ENCODE peak calls at places on chromosome 20, in four cellular contexts. One of them, this sample, is unnamed. For H3K27me3 and H3K4me1, the result is how much of the 10 kb centered on the place peaks cover.

GRCh38 chr20:8851446-8851845 is 217.4 kb upstream of the PLCB4 start:
- DNase-seq in tibial nerve: no peak
- DNase-seq in CD8-positive, alpha-beta memory T cell: no peak
- DNase-seq in small intestine: no peak
- DNase-seq in this sample: no peak

GRCh38 chr20:4435210-4435609 is 286.5 kb upstream of the PRND start:
- DNase-seq in tibial nerve: no peak
- DNase-seq in CD8-positive, alpha-beta memory T cell: no peak
- DNase-seq in small intestine: no peak
- DNase-seq in this sample: no peak

GRCh38 chr20:4160761-4161305 is 145.5 kb upstream of the RNF24 start:
- DNase-seq in tibial nerve: no peak
- DNase-seq in CD8-positive, alpha-beta memory T cell: no peak
- DNase-seq in small intestine: no peak
- DNase-seq in this sample: no peak

GRCh38 chr20:63589261-63590217 is 15.5 kb upstream of the HELZ2 start:
- DNase-seq in tibial nerve: no peak
- DNase-seq in CD8-positive, alpha-beta memory T cell: no peak
- DNase-seq in small intestine: no peak
- DNase-seq in this sample: no peak

GRCh38 chr20:11261533-11262000 is 587.8 kb upstream of the JAG1 start:
- DNase-seq in tibial nerve: no peak
- DNase-seq in CD8-positive, alpha-beta memory T cell: no peak
- DNase-seq in small intestine: no peak
- DNase-seq in this sample: no peak

GRCh38 chr20:60238992-60239655 is 280.9 kb downstream of the CDH26 start:
- DNase-seq in tibial nerve: no peak
- DNase-seq in CD8-positive, alpha-beta memory T cell: no peak
- DNase-seq in small intestine: no peak
- DNase-seq in this sample: no peak

GRCh38 chr20:41362748-41363140 is 3.9 kb downstream of the EMILIN3 start:
- DNase-seq in tibial nerve: no peak
- DNase-seq in CD8-positive, alpha-beta memory T cell: no peak
- DNase-seq in small intestine: no peak
- DNase-seq in this sample: no peak

GRCh38 chr20:31595654-31596411 is 9.3 kb upstream of the ID1 start:
- DNase-seq in tibial nerve: peak
- DNase-seq in CD8-positive, alpha-beta memory T cell: no peak
- DNase-seq in small intestine: peak
- DNase-seq in this sample: peak

GRCh38 chr20:64022671-64023070 is 13.3 kb upstream of the C20orf204 start:
- DNase-seq in tibial nerve: no peak
- DNase-seq in CD8-positive, alpha-beta memory T cell: no peak
- DNase-seq in small intestine: no peak
- DNase-seq in this sample: no peak

GRCh38 chr20:4788314-4788713 is 66.6 kb downstream of the PRND start:
- DNase-seq in tibial nerve: no peak
- DNase-seq in CD8-positive, alpha-beta memory T cell: no peak
- DNase-seq in small intestine: no peak
- DNase-seq in this sample: no peak

GRCh38 chr20:48131581-48131980 is 346.3 kb upstream of the SULF2 start:
- DNase-seq in tibial nerve: no peak
- DNase-seq in CD8-positive, alpha-beta memory T cell: no peak
- DNase-seq in small intestine: no peak
- DNase-seq in this sample: no peak

GRCh38 chr20:46118481-46119020 is 437 bp downstream of the CD40 start:
- DNase-seq in tibial nerve: peak
- DNase-seq in CD8-positive, alpha-beta memory T cell: no peak
- DNase-seq in small intestine: peak
- DNase-seq in this sample: peak

GRCh38 chr20:51788822-51789221 is 13.5 kb downstream of the SALL4 start:
- DNase-seq in tibial nerve: no peak
- DNase-seq in CD8-positive, alpha-beta memory T cell: no peak
- DNase-seq in small intestine: no peak
- DNase-seq in this sample: no peak

GRCh38 chr20:58893355-58894151 is 41.0 kb downstream of the GNAS start:
- DNase-seq in tibial nerve: no peak
- DNase-seq in CD8-positive, alpha-beta memory T cell: no peak
- DNase-seq in small intestine: peak
- DNase-seq in this sample: no peak

GRCh38 chr20:64119301-64119680 is 11.9 kb upstream of the NPBWR2 start:
- DNase-seq in tibial nerve: no peak
- DNase-seq in CD8-positive, alpha-beta memory T cell: no peak
- DNase-seq in small intestine: no peak
- DNase-seq in this sample: no peak

GRCh38 chr20:40741507-40742106 is 52.6 kb upstream of the MAFB start:
- DNase-seq in tibial nerve: peak
- DNase-seq in CD8-positive, alpha-beta memory T cell: no peak
- DNase-seq in small intestine: peak
- DNase-seq in this sample: no peak

GRCh38 chr20:63497946-63498935 is 642 bp downstream of the EEF1A2 start:
- DNase-seq in tibial nerve: no peak
- DNase-seq in CD8-positive, alpha-beta memory T cell: no peak
- DNase-seq in small intestine: no peak
- DNase-seq in this sample: no peak

GRCh38 chr20:21509597-21510331 is 4.1 kb downstream of the NKX2-2 start:
- DNase-seq in tibial nerve: no peak
- DNase-seq in CD8-positive, alpha-beta memory T cell: no peak
- DNase-seq in small intestine: no peak
- DNase-seq in this sample: no peak

DNA sequence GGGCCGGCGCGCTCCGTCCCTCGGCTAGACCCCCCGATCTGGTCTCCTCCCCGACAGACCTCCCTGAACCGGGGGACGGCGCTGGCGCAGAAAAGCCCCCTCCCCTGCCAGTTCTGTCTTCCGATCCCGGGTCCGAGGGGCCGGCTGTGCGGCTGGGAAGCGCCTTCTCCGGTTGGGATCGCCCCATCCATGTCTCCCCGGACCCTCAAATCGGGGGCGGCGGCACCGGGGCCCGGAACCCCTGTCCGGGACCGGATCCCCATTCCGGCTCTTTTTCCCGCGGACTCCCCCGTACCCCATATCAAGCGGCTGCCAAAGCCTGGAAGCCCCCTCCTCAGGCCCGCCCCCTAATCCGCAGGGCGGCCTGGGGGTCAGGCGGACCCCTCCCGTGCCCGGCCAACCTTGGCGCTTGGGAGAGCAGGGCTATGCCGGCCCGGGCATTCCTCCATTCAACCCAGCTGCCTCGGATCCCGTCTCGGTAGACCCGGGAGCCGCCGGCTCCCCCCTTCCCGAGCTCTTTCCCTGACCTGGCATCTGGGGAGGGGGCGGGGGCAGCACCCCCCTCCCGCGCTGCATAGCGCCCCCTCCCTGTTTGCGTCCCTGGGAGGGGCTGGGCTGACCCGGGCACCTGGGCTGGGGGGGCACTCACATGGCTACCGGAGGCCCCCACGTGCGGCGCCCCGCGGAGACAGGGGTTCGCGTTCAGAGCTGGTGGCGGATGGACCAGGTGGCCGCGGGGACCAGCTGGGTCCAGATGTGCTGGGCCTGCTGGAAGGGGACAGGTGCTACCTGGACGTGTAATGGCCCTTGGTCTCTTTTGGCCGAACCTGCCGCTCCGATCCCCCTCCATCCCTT is 645 bp downstream of the DLGAP4 start:
- DNase-seq in tibial nerve: no peak
- DNase-seq in CD8-positive, alpha-beta memory T cell: no peak
- DNase-seq in small intestine: no peak
- DNase-seq in this sample: no peak
- H3K27me3 ChIP-seq in tibial nerve: half or more
- H3K27me3 ChIP-seq in CD8-positive, alpha-beta memory T cell: under half
- H3K27me3 ChIP-seq in small intestine: half or more
- H3K27me3 ChIP-seq in this sample: under half

GRCh38 chr20:36096404-36096799 is 58.1 kb upstream of the EPB41L1 start:
- DNase-seq in tibial nerve: no peak
- DNase-seq in CD8-positive, alpha-beta memory T cell: no peak
- DNase-seq in small intestine: no peak
- DNase-seq in this sample: no peak

GRCh38 chr20:36092424-36093024 is 62.0 kb upstream of the EPB41L1 start:
- DNase-seq in tibial nerve: no peak
- DNase-seq in CD8-positive, alpha-beta memory T cell: peak
- DNase-seq in small intestine: no peak
- DNase-seq in this sample: no peak

GRCh38 chr20:36093025-36093803 is 61.3 kb upstream of the EPB41L1 start:
- DNase-seq in tibial nerve: no peak
- DNase-seq in CD8-positive, alpha-beta memory T cell: peak
- DNase-seq in small intestine: peak
- DNase-seq in this sample: no peak

GRCh38 chr20:36093804-36094145 is 60.8 kb upstream of the EPB41L1 start:
- DNase-seq in tibial nerve: no peak
- DNase-seq in CD8-positive, alpha-beta memory T cell: no peak
- DNase-seq in small intestine: no peak
- DNase-seq in this sample: no peak

GRCh38 chr20:36094497-36094896 is 60.0 kb upstream of the EPB41L1 start:
- DNase-seq in tibial nerve: peak
- DNase-seq in CD8-positive, alpha-beta memory T cell: no peak
- DNase-seq in small intestine: no peak
- DNase-seq in this sample: no peak
- H3K4me1 ChIP-seq in tibial nerve: half or more
- H3K4me1 ChIP-seq in CD8-positive, alpha-beta memory T cell: under half
- H3K4me1 ChIP-seq in small intestine: under half
- H3K4me1 ChIP-seq in this sample: under half

GRCh38 chr20:54023406-54023805 is 47.0 kb downstream of the BCAS1 start:
- DNase-seq in tibial nerve: no peak
- DNase-seq in CD8-positive, alpha-beta memory T cell: no peak
- DNase-seq in small intestine: no peak
- DNase-seq in this sample: no peak
- H3K27me3 ChIP-seq in tibial nerve: under half
- H3K27me3 ChIP-seq in CD8-positive, alpha-beta memory T cell: under half
- H3K27me3 ChIP-seq in small intestine: under half
- H3K27me3 ChIP-seq in this sample: under half

GRCh38 chr20:1942486-1943266 is 47.5 kb downstream of the SIRPA start:
- DNase-seq in tibial nerve: no peak
- DNase-seq in CD8-positive, alpha-beta memory T cell: no peak
- DNase-seq in small intestine: no peak
- DNase-seq in this sample: no peak

GRCh38 chr20:1943267-1944002 is 48.2 kb downstream of the SIRPA start:
- DNase-seq in tibial nerve: peak
- DNase-seq in CD8-positive, alpha-beta memory T cell: no peak
- DNase-seq in small intestine: peak
- DNase-seq in this sample: peak

GRCh38 chr20:1945660-1946059 is 48.2 kb downstream of the PDYN start:
- DNase-seq in tibial nerve: no peak
- DNase-seq in CD8-positive, alpha-beta memory T cell: no peak
- DNase-seq in small intestine: no peak
- DNase-seq in this sample: no peak

GRCh38 chr20:1945134-1945618 is 48.7 kb downstream of the PDYN start:
- DNase-seq in tibial nerve: peak
- DNase-seq in CD8-positive, alpha-beta memory T cell: no peak
- DNase-seq in small intestine: no peak
- DNase-seq in this sample: peak

GRCh38 chr20:1944345-1945099 is 49.3 kb downstream of the SIRPA start:
- DNase-seq in tibial nerve: no peak
- DNase-seq in CD8-positive, alpha-beta memory T cell: no peak
- DNase-seq in small intestine: no peak
- DNase-seq in this sample: no peak
- H3K4me1 ChIP-seq in tibial nerve: half or more
- H3K4me1 ChIP-seq in CD8-positive, alpha-beta memory T cell: under half
- H3K4me1 ChIP-seq in small intestine: under half
- H3K4me1 ChIP-seq in this sample: half or more

DNA sequence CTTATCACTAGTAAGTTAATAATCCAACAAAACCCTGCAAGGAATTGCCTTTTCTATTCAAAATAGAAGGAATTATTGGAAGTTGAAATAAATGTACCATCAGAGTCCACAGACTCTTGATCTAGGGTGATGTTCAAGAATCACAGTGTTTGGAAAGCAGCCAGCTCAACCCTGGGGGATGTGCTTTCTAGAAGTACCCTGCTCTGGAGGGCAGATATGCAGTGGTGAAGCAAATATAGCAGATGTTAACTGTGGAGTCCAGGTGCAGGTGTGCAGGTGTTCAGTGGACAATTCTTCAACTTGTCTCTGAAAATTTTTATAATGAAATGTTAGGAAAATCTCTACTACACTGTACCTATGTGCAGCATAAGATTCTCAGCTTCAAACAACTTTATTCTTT is 9.1 kb upstream of the INSM1 start:
- DNase-seq in tibial nerve: no peak
- DNase-seq in CD8-positive, alpha-beta memory T cell: no peak
- DNase-seq in small intestine: no peak
- DNase-seq in this sample: no peak
- H3K27me3 ChIP-seq in tibial nerve: under half
- H3K27me3 ChIP-seq in CD8-positive, alpha-beta memory T cell: under half
- H3K27me3 ChIP-seq in small intestine: under half
- H3K27me3 ChIP-seq in this sample: under half

GRCh38 chr20:18016772-18017171 is 40.9 kb downstream of the OVOL2 start:
- DNase-seq in tibial nerve: no peak
- DNase-seq in CD8-positive, alpha-beta memory T cell: no peak
- DNase-seq in small intestine: no peak
- DNase-seq in this sample: no peak

GRCh38 chr20:18011482-18011881 is 42.7 kb downstream of the MGME1 start:
- DNase-seq in tibial nerve: no peak
- DNase-seq in CD8-positive, alpha-beta memory T cell: no peak
- DNase-seq in small intestine: no peak
- DNase-seq in this sample: no peak

GRCh38 chr20:18011951-18012645 is 43.3 kb downstream of the MGME1 start:
- DNase-seq in tibial nerve: no peak
- DNase-seq in CD8-positive, alpha-beta memory T cell: no peak
- DNase-seq in small intestine: no peak
- DNase-seq in this sample: no peak

GRCh38 chr20:18009116-18009515 is 40.3 kb downstream of the MGME1 start:
- DNase-seq in tibial nerve: no peak
- DNase-seq in CD8-positive, alpha-beta memory T cell: no peak
- DNase-seq in small intestine: no peak
- DNase-seq in this sample: no peak

DNA sequence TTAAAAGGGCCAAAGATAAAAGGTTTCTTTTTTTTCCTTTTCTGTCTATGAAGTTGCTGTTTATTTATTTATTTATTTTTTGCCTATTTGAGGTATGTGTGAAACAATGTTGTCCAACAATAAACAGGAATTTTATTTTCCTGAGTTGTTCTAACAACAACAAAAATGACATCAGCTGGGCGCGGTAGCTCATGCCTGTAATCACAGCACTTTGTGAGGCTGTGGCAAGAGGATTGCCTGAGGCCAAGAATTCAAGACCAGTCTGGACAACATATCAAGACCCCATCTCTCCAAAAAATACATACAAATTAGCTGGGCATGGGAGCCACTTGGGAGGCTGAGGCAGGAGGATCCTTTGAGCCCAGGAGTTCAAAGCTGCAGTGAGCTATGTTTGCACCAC is 44.1 kb downstream of the MGME1 start:
- DNase-seq in tibial nerve: no peak
- DNase-seq in CD8-positive, alpha-beta memory T cell: no peak
- DNase-seq in small intestine: no peak
- DNase-seq in this sample: no peak
- H3K4me1 ChIP-seq in tibial nerve: under half
- H3K4me1 ChIP-seq in CD8-positive, alpha-beta memory T cell: under half
- H3K4me1 ChIP-seq in small intestine: under half
- H3K4me1 ChIP-seq in this sample: under half